ENCODE peak calls at places on chromosomes 13 and 19, in five cellular contexts. A, G, R, Y and C are unnamed samples. For H3K27me3, the result is how much of the 10 kb centered on the place peaks cover.

GRCh38 chr13:104321756-104322155 is 1255.5 kb upstream of the SLC10A2 start:
- DNase-seq in A (no peak), G (no peak), R (no peak), Y (no peak), C (no peak)

GRCh38 chr13:30169442-30169841 is 137.9 kb downstream of the KATNAL1 start:
- DNase-seq in A (no peak), G (no peak), R (no peak), Y (no peak), C (no peak)

GRCh38 chr19:39409886-39410619 is 2.4 kb upstream of the PLEKHG2 start:
- DNase-seq in A (peak), G (peak), R (peak), Y (no peak), C (peak)

GRCh38 chr19:56538761-56539263 is at the start of gene ZFP28:
- DNase-seq in A (no peak), G (no peak), R (peak), Y (peak), C (peak)

GRCh38 chr13:112716461-112716820 is 26.6 kb downstream of the ATP11A start:
- DNase-seq in A (peak), G (no peak), R (no peak), Y (no peak), C (no peak)

GRCh38 chr13:51814071-51814470 is 10.1 kb upstream of the DHRS12 start:
- DNase-seq in A (no peak), G (no peak), R (no peak), Y (no peak), C (no peak)

GRCh38 chr13:62747629-62748028 is 1332.0 kb upstream of the PCDH20 start:
- DNase-seq in A (no peak), G (no peak), R (no peak), Y (no peak), C (no peak)

GRCh38 chr19:43594710-43595604 is 977 bp downstream of the IRGQ start:
- DNase-seq in A (peak), G (no peak), R (peak), Y (peak), C (peak)

GRCh38 chr19:7899751-7900352 is 3.8 kb upstream of the MAP2K7 start:
- DNase-seq in A (no peak), G (no peak), R (no peak), Y (no peak), C (no peak)

GRCh38 chr13:108595416-108596257 is 33.8 kb upstream of the MYO16 start:
- DNase-seq in A (no peak), G (no peak), R (no peak), Y (no peak), C (no peak)

GRCh38 chr13:26878465-26878864 is 117.9 kb upstream of the GPR12 start:
- DNase-seq in A (no peak), G (no peak), R (no peak), Y (no peak), C (no peak)

GRCh38 chr19:33374406-33374703 is 846 bp downstream of the CEBPG start:
- DNase-seq in A (no peak), G (peak), R (no peak), Y (no peak), C (no peak)

GRCh38 chr13:110856941-110857835 is 57.7 kb downstream of the ANKRD10 start:
- DNase-seq in A (no peak), G (no peak), R (no peak), Y (no peak), C (no peak)

GRCh38 chr13:101977475-101977874 is 424.4 kb downstream of the FGF14 start:
- DNase-seq in A (no peak), G (peak), R (no peak), Y (no peak), C (no peak)

GRCh38 chr13:24004971-24005370 is 107.7 kb upstream of the C1QTNF9B start:
- DNase-seq in A (no peak), G (no peak), R (no peak), Y (no peak), C (no peak)

GRCh38 chr13:51465124-51465523 is 12.3 kb upstream of the INTS6 start:
- DNase-seq in A (no peak), G (no peak), R (no peak), Y (no peak), C (no peak)

GRCh38 chr19:41641879-41642485 is 15.1 kb upstream of the CEACAM4 start:
- DNase-seq in A (no peak), G (peak), R (peak), Y (peak), C (peak)

GRCh38 chr19:9912551-9913236 is 23.6 kb downstream of the OLFM2 start:
- DNase-seq in A (no peak), G (no peak), R (no peak), Y (no peak), C (no peak)

GRCh38 chr19:9910625-9911024 is 25.7 kb downstream of the OLFM2 start:
- DNase-seq in A (no peak), G (no peak), R (no peak), Y (no peak), C (no peak)

GRCh38 chr19:9909251-9909650 is 27.1 kb downstream of the OLFM2 start:
- DNase-seq in A (no peak), G (no peak), R (no peak), Y (no peak), C (no peak)

GRCh38 chr19:9913237-9914000 is 22.9 kb downstream of the OLFM2 start:
- DNase-seq in A (no peak), G (no peak), R (no peak), Y (peak), C (no peak)

DNA sequence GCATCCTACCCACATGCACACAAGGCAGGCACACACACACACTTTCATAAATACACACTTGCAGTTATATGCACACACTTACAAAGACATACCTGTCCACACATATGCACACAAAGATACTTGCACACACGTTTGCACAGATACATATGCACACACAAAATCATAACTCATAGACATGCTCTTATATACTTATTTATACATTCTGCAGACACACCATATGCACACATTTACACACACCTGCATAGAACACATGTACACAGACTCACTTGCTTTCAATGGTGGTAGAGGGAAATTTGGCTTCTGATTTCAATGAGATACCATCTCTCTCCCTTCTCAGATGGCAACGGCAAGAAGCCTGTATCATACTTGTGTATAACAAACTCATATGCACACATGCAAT is 24.8 kb downstream of the OLFM2 start:
- DNase-seq in A (no peak), G (no peak), R (no peak), Y (no peak), C (no peak)
- H3K27me3 ChIP-seq in A (under half), G (under half), R (under half), Y (under half), C (under half)

GRCh38 chr13:78599911-78600310 is 3.4 kb downstream of the POU4F1 start:
- DNase-seq in A (no peak), G (no peak), R (no peak), Y (no peak), C (no peak)

GRCh38 chr13:78601124-78601885 is 2.0 kb downstream of the POU4F1 start:
- DNase-seq in A (no peak), G (no peak), R (no peak), Y (peak), C (peak)

GRCh38 chr13:78598933-78599332 is 4.4 kb downstream of the POU4F1 start:
- DNase-seq in A (no peak), G (no peak), R (no peak), Y (no peak), C (no peak)

GRCh38 chr13:78601886-78602560 is 1.3 kb downstream of the POU4F1 start:
- DNase-seq in A (no peak), G (no peak), R (no peak), Y (no peak), C (no peak)

GRCh38 chr13:78600317-78600899 is 2.9 kb downstream of the POU4F1 start:
- DNase-seq in A (no peak), G (no peak), R (no peak), Y (no peak), C (no peak)
- H3K27me3 ChIP-seq in A (half or more), G (half or more), R (half or more), Y (half or more), C (half or more)

DNA sequence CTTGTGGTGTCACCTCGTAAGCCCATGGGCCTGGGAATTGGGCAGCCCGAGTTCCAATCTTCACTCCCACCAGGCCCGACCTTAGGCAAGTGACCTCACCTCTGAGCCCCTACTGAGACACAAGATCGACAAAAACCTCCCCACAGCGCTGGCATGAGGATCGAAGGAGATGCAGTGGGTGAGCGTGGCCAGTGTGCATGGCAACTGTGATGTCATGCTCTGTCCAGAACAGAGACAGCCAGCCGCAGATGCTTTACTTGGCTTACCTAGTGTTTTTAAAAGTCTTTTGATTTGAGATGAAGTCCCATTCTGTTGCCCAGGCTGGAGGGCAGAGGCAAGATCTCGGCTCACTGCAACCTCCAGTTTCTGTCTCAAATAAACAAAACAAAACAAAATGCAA is 47.5 kb upstream of the CCNE1 start:
- DNase-seq in A (no peak), G (no peak), R (no peak), Y (no peak), C (no peak)
- H3K27me3 ChIP-seq in A (under half), G (under half), R (under half), Y (under half), C (under half)

GRCh38 chr19:55247621-55248099 is 11.2 kb downstream of the PPP6R1 start:
- DNase-seq in A (no peak), G (no peak), R (no peak), Y (no peak), C (no peak)

GRCh38 chr19:55248166-55248675 is 10.6 kb downstream of the PPP6R1 start:
- DNase-seq in A (no peak), G (no peak), R (no peak), Y (no peak), C (no peak)

GRCh38 chr19:55245236-55245904 is 13.4 kb downstream of the PPP6R1 start:
- DNase-seq in A (no peak), G (no peak), R (no peak), Y (no peak), C (no peak)

GRCh38 chr19:55248704-55249103 is 10.1 kb downstream of the PPP6R1 start:
- DNase-seq in A (no peak), G (no peak), R (no peak), Y (no peak), C (no peak)

DNA sequence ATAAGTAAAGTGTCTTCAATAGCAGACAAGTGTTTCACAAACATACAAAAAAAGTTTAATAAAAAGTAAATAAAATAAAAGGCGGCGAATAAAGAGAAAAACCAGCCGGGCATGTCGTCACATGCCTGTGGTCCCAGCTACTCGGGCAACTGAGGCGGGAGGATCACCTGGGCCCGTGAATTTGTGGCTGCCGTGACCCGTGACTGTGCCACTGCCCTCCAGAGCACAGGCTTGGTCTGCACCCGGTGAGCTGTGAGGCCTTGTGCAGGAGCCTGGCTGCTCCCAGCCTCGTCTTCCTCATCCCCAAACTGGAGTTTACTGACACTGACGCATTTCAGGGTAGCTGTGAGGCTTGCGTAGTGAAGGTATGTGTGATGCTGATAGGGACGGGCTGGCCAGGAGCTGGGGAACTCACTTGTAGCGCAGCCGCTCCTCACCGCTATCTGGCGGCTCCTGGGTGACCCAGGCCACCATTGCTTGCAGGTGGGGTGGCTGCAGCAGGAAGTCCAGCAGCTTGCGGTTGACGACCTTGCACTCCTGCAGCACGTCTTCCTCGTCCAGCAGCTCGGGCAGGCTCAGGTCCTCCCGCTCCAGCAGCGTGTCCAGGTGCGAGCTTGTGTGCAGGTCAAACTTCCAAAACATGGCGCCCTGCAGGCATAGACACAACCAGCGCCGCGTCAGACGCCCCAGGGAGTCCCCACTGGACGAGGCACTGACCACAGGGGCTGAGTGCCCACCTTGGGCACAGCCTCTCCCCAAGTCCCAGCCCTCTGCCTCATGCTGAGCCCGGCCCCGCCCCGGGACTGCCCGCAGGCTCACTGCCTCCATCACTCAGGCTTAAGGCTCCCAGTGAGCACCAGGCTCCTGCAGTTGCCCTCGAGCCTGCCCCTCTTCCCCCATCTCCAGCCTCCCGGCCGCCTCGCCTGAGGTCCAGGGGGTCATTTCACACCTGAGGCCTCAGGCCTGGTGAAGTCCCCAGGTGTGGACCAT is 12.1 kb downstream of the PPP6R1 start:
- DNase-seq in A (no peak), G (no peak), R (no peak), Y (no peak), C (no peak)
- H3K27me3 ChIP-seq in A (under half), G (under half), R (under half), Y (under half), C (under half)

GRCh38 chr19:5335593-5335992 is 5.0 kb downstream of the PTPRS start:
- DNase-seq in A (no peak), G (no peak), R (no peak), Y (no peak), C (no peak)
- H3K27me3 ChIP-seq in A (under half), G (under half), R (under half), Y (under half), C (under half)

GRCh38 chr19:46633130-46633529 is 2.9 kb downstream of the GNG8 start:
- DNase-seq in A (no peak), G (no peak), R (no peak), Y (no peak), C (no peak)
- H3K27me3 ChIP-seq in A (under half), G (under half), R (under half), Y (under half), C (half or more)

GRCh38 chr19:14674764-14675163 is at the start of gene ADGRE3:
- DNase-seq in A (no peak), G (no peak), R (no peak), Y (no peak), C (no peak)

GRCh38 chr19:14678199-14678598 is 3.6 kb upstream of the ADGRE3 start:
- DNase-seq in A (no peak), G (no peak), R (no peak), Y (no peak), C (no peak)

GRCh38 chr19:14673088-14673487 is 1.6 kb downstream of the ADGRE3 start:
- DNase-seq in A (no peak), G (no peak), R (no peak), Y (no peak), C (no peak)

GRCh38 chr19:14677464-14677863 is 2.8 kb upstream of the ADGRE3 start:
- DNase-seq in A (no peak), G (no peak), R (no peak), Y (no peak), C (no peak)

GRCh38 chr19:14676762-14677161 is 2.1 kb upstream of the ADGRE3 start:
- DNase-seq in A (no peak), G (no peak), R (no peak), Y (no peak), C (no peak)
- H3K27me3 ChIP-seq in A (under half), G (under half), R (under half), Y (under half), C (under half)

GRCh38 chr19:50870417-50871089 is 2.7 kb upstream of the KLK2 start:
- DNase-seq in A (peak), G (no peak), R (no peak), Y (peak), C (peak)
- H3K27me3 ChIP-seq in A (under half), G (under half), R (under half), Y (under half), C (under half)